ENCODE peak calls at places on chromosomes 13 and 19, in nine cellular contexts. One of them, this sample, is unnamed.

GRCh38 chr13:44710576-44710975 is 134.4 kb upstream of the TSC22D1 start:
- DNase-seq in WTC11: no peak
- DNase-seq in HFF-Myc: peak
- DNase-seq in CD8-positive, alpha-beta T cell: no peak
- DNase-seq in MCF 10A: peak
- DNase-seq in WERI-Rb-1: no peak
- DNase-seq in AG09309: peak
- DNase-seq in transverse colon: no peak
- DNase-seq in CD4-positive, alpha-beta T cell: no peak
- DNase-seq in this sample: peak

GRCh38 chr13:72255908-72256307 is 388.9 kb upstream of the DACH1 start:
- DNase-seq in WTC11: peak
- DNase-seq in HFF-Myc: no peak
- DNase-seq in CD8-positive, alpha-beta T cell: no peak
- DNase-seq in MCF 10A: peak
- DNase-seq in WERI-Rb-1: peak
- DNase-seq in AG09309: no peak
- DNase-seq in transverse colon: peak
- DNase-seq in CD4-positive, alpha-beta T cell: no peak
- DNase-seq in this sample: no peak

GRCh38 chr13:20953245-20953931 is 50.8 kb upstream of the XPO4 start:
- DNase-seq in WTC11: no peak
- DNase-seq in HFF-Myc: no peak
- DNase-seq in CD8-positive, alpha-beta T cell: no peak
- DNase-seq in MCF 10A: no peak
- DNase-seq in WERI-Rb-1: no peak
- DNase-seq in AG09309: no peak
- DNase-seq in transverse colon: no peak
- DNase-seq in CD4-positive, alpha-beta T cell: no peak
- DNase-seq in this sample: no peak

GRCh38 chr19:16896098-16896912 is 7.5 kb downstream of the F2RL3 start:
- DNase-seq in WTC11: peak
- DNase-seq in HFF-Myc: no peak
- DNase-seq in CD8-positive, alpha-beta T cell: no peak
- DNase-seq in MCF 10A: no peak
- DNase-seq in WERI-Rb-1: no peak
- DNase-seq in AG09309: no peak
- DNase-seq in transverse colon: peak
- DNase-seq in CD4-positive, alpha-beta T cell: no peak
- DNase-seq in this sample: no peak

GRCh38 chr13:30364876-30365275 is 57.4 kb upstream of the UBE2L5 start:
- DNase-seq in WTC11: no peak
- DNase-seq in HFF-Myc: no peak
- DNase-seq in CD8-positive, alpha-beta T cell: no peak
- DNase-seq in MCF 10A: no peak
- DNase-seq in WERI-Rb-1: no peak
- DNase-seq in AG09309: no peak
- DNase-seq in transverse colon: no peak
- DNase-seq in CD4-positive, alpha-beta T cell: no peak
- DNase-seq in this sample: no peak

GRCh38 chr19:10327793-10328192 is 5.5 kb downstream of the RAVER1 start:
- DNase-seq in WTC11: no peak
- DNase-seq in HFF-Myc: no peak
- DNase-seq in CD8-positive, alpha-beta T cell: no peak
- DNase-seq in MCF 10A: no peak
- DNase-seq in WERI-Rb-1: no peak
- DNase-seq in AG09309: no peak
- DNase-seq in transverse colon: no peak
- DNase-seq in CD4-positive, alpha-beta T cell: no peak
- DNase-seq in this sample: no peak

GRCh38 chr19:3760871-3761361 is 576 bp downstream of the APBA3 start:
- DNase-seq in WTC11: no peak
- DNase-seq in HFF-Myc: no peak
- DNase-seq in CD8-positive, alpha-beta T cell: no peak
- DNase-seq in MCF 10A: peak
- DNase-seq in WERI-Rb-1: no peak
- DNase-seq in AG09309: no peak
- DNase-seq in transverse colon: no peak
- DNase-seq in CD4-positive, alpha-beta T cell: peak
- DNase-seq in this sample: no peak

GRCh38 chr19:47049307-47049700 is 880 bp upstream of the TMEM160 start:
- DNase-seq in WTC11: no peak
- DNase-seq in HFF-Myc: peak
- DNase-seq in CD8-positive, alpha-beta T cell: no peak
- DNase-seq in MCF 10A: peak
- DNase-seq in WERI-Rb-1: no peak
- DNase-seq in AG09309: peak
- DNase-seq in transverse colon: no peak
- DNase-seq in CD4-positive, alpha-beta T cell: no peak
- DNase-seq in this sample: no peak

GRCh38 chr13:111658150-111659100 is 338.0 kb downstream of the TEX29 start:
- DNase-seq in WTC11: peak
- DNase-seq in HFF-Myc: no peak
- DNase-seq in CD8-positive, alpha-beta T cell: no peak
- DNase-seq in MCF 10A: no peak
- DNase-seq in WERI-Rb-1: no peak
- DNase-seq in AG09309: no peak
- DNase-seq in transverse colon: no peak
- DNase-seq in CD4-positive, alpha-beta T cell: no peak
- DNase-seq in this sample: no peak

GRCh38 chr13:19982447-19983043 is 24.0 kb downstream of the ZMYM2 start:
- DNase-seq in WTC11: no peak
- DNase-seq in HFF-Myc: no peak
- DNase-seq in CD8-positive, alpha-beta T cell: no peak
- DNase-seq in MCF 10A: no peak
- DNase-seq in WERI-Rb-1: no peak
- DNase-seq in AG09309: no peak
- DNase-seq in transverse colon: no peak
- DNase-seq in CD4-positive, alpha-beta T cell: no peak
- DNase-seq in this sample: no peak

GRCh38 chr19:11538232-11539036 is at the start of gene CNN1:
- DNase-seq in WTC11: peak
- DNase-seq in HFF-Myc: no peak
- DNase-seq in CD8-positive, alpha-beta T cell: no peak
- DNase-seq in MCF 10A: no peak
- DNase-seq in WERI-Rb-1: peak
- DNase-seq in AG09309: no peak
- DNase-seq in transverse colon: peak
- DNase-seq in CD4-positive, alpha-beta T cell: no peak
- DNase-seq in this sample: peak

DNA sequence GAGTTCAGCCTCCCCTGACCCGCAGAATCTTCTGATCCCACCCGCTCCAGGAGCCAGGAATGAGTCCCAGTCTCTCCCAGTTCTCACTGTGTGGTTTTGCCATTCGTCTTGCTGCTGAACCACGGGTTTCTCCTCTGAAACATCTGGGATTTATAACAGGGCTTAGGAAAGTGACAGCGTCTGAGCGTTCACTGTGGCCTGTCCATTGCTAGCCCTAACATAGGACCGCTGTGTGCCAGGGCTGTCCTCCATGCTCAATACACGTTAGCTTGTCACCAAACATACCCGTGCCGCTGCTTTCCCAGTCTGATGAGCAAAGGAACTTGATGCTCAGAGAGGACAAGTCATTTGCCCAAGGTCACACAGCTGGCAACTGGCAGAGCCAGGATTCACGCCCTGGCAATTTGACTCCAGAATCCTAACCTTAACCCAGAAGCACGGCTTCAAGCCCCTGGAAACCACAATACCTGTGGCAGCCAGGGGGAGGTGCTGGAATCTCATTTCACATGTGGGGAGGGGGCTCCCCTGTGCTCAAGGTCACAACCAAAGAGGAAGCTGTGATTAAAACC is 1.1 kb upstream of the APOE start:
- DNase-seq in WTC11: peak
- DNase-seq in HFF-Myc: no peak
- DNase-seq in CD8-positive, alpha-beta T cell: no peak
- DNase-seq in MCF 10A: no peak
- DNase-seq in WERI-Rb-1: peak
- DNase-seq in AG09309: no peak
- DNase-seq in transverse colon: no peak
- DNase-seq in CD4-positive, alpha-beta T cell: no peak
- DNase-seq in this sample: no peak
- TF ChIP-seq CTCF in WTC11: no peak
- TF ChIP-seq CTCF in HFF-Myc: peak
- TF ChIP-seq CTCF in CD8-positive, alpha-beta T cell: no peak
- TF ChIP-seq CTCF in MCF 10A: peak
- TF ChIP-seq CTCF in WERI-Rb-1: peak
- TF ChIP-seq CTCF in AG09309: peak
- TF ChIP-seq CTCF in transverse colon: no peak
- TF ChIP-seq CTCF in CD4-positive, alpha-beta T cell: no peak
- TF ChIP-seq CTCF in this sample: peak

GRCh38 chr13:112852808-112853207 is 116.2 kb upstream of the MCF2L start:
- DNase-seq in WTC11: no peak
- DNase-seq in HFF-Myc: no peak
- DNase-seq in CD8-positive, alpha-beta T cell: no peak
- DNase-seq in MCF 10A: no peak
- DNase-seq in WERI-Rb-1: no peak
- DNase-seq in AG09309: no peak
- DNase-seq in transverse colon: no peak
- DNase-seq in CD4-positive, alpha-beta T cell: no peak
- DNase-seq in this sample: no peak
- TF ChIP-seq CTCF in WTC11: no peak
- TF ChIP-seq CTCF in HFF-Myc: no peak
- TF ChIP-seq CTCF in CD8-positive, alpha-beta T cell: no peak
- TF ChIP-seq CTCF in MCF 10A: no peak
- TF ChIP-seq CTCF in WERI-Rb-1: no peak
- TF ChIP-seq CTCF in AG09309: no peak
- TF ChIP-seq CTCF in transverse colon: no peak
- TF ChIP-seq CTCF in CD4-positive, alpha-beta T cell: no peak
- TF ChIP-seq CTCF in this sample: no peak

GRCh38 chr19:36378625-36379509 is at the start of gene ZFP14:
- DNase-seq in WTC11: peak
- DNase-seq in HFF-Myc: peak
- DNase-seq in CD8-positive, alpha-beta T cell: peak
- DNase-seq in MCF 10A: peak
- DNase-seq in WERI-Rb-1: peak
- DNase-seq in AG09309: peak
- DNase-seq in transverse colon: peak
- DNase-seq in CD4-positive, alpha-beta T cell: peak
- DNase-seq in this sample: peak
- TF ChIP-seq CTCF in WTC11: no peak
- TF ChIP-seq CTCF in HFF-Myc: peak
- TF ChIP-seq CTCF in CD8-positive, alpha-beta T cell: peak
- TF ChIP-seq CTCF in MCF 10A: peak
- TF ChIP-seq CTCF in WERI-Rb-1: peak
- TF ChIP-seq CTCF in AG09309: peak
- TF ChIP-seq CTCF in transverse colon: peak
- TF ChIP-seq CTCF in CD4-positive, alpha-beta T cell: peak
- TF ChIP-seq CTCF in this sample: peak

GRCh38 chr19:41263850-41264580 is at the start of gene HNRNPUL1:
- DNase-seq in WTC11: peak
- DNase-seq in HFF-Myc: peak
- DNase-seq in CD8-positive, alpha-beta T cell: peak
- DNase-seq in MCF 10A: peak
- DNase-seq in WERI-Rb-1: peak
- DNase-seq in AG09309: peak
- DNase-seq in transverse colon: peak
- DNase-seq in CD4-positive, alpha-beta T cell: peak
- DNase-seq in this sample: peak
- TF ChIP-seq CTCF in WTC11: no peak
- TF ChIP-seq CTCF in HFF-Myc: no peak
- TF ChIP-seq CTCF in CD8-positive, alpha-beta T cell: no peak
- TF ChIP-seq CTCF in MCF 10A: peak
- TF ChIP-seq CTCF in WERI-Rb-1: no peak
- TF ChIP-seq CTCF in AG09309: peak
- TF ChIP-seq CTCF in transverse colon: no peak
- TF ChIP-seq CTCF in CD4-positive, alpha-beta T cell: no peak
- TF ChIP-seq CTCF in this sample: peak

DNA sequence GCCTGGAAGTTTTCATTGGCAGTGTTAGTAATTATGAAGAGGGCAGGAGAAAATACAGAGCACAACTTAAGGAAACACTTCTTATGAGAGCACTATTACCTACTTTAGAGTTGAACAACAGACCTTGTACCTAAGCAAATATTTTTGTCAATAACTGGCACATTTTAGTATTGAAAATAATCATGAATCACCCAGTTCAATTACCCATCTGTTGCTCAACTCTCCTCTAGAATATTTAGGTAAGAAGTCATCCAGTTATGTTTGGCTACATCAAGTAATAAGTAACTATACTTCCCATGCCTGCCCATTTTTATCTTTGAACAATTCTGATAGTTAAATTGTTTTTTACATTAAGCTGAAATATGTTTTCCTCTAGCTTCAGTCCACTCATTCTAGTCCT is 893.4 kb downstream of the DIAPH3 start:
- DNase-seq in WTC11: no peak
- DNase-seq in HFF-Myc: no peak
- DNase-seq in CD8-positive, alpha-beta T cell: no peak
- DNase-seq in MCF 10A: no peak
- DNase-seq in WERI-Rb-1: no peak
- DNase-seq in AG09309: no peak
- DNase-seq in transverse colon: no peak
- DNase-seq in CD4-positive, alpha-beta T cell: no peak
- DNase-seq in this sample: no peak
- TF ChIP-seq CTCF in WTC11: no peak
- TF ChIP-seq CTCF in HFF-Myc: no peak
- TF ChIP-seq CTCF in CD8-positive, alpha-beta T cell: no peak
- TF ChIP-seq CTCF in MCF 10A: no peak
- TF ChIP-seq CTCF in WERI-Rb-1: no peak
- TF ChIP-seq CTCF in AG09309: no peak
- TF ChIP-seq CTCF in transverse colon: no peak
- TF ChIP-seq CTCF in CD4-positive, alpha-beta T cell: no peak
- TF ChIP-seq CTCF in this sample: no peak

GRCh38 chr19:50478901-50479715 is 2.5 kb upstream of the GARIN5A start:
- DNase-seq in WTC11: peak
- DNase-seq in HFF-Myc: no peak
- DNase-seq in CD8-positive, alpha-beta T cell: no peak
- DNase-seq in MCF 10A: no peak
- DNase-seq in WERI-Rb-1: peak
- DNase-seq in AG09309: no peak
- DNase-seq in transverse colon: no peak
- DNase-seq in CD4-positive, alpha-beta T cell: no peak
- DNase-seq in this sample: no peak
- TF ChIP-seq CTCF in WTC11: peak
- TF ChIP-seq CTCF in HFF-Myc: peak
- TF ChIP-seq CTCF in CD8-positive, alpha-beta T cell: no peak
- TF ChIP-seq CTCF in MCF 10A: no peak
- TF ChIP-seq CTCF in WERI-Rb-1: peak
- TF ChIP-seq CTCF in AG09309: peak
- TF ChIP-seq CTCF in transverse colon: peak
- TF ChIP-seq CTCF in CD4-positive, alpha-beta T cell: no peak
- TF ChIP-seq CTCF in this sample: peak

This sample was measured in BJ.